ENCODE peak calls at places on chromosomes 7 and 10, in seven cellular contexts. J is OCI-LY7, U is psoas muscle, W is SK-N-SH, A is MM.1S, Q is body of pancreas, O is lower lobe of right lung. L is an unnamed sample.

GRCh38 chr7:129530881-129531391 is 28.6 kb downstream of the SMKR1 start:
- DNase-seq in U (no peak), A (no peak), J (no peak), O (no peak), Q (no peak), W (no peak), L (peak; percentile 93)

GRCh38 chr10:58981846-58982245 is 194.6 kb upstream of the PHYHIPL start:
- DNase-seq in J (no peak), A (no peak), W (no peak), O (no peak), Q (no peak), U (no peak), L (no peak)

GRCh38 chr7:46003161-46003560 is 82.1 kb upstream of the IGFBP3 start:
- DNase-seq in A (no peak), J (no peak), Q (no peak), W (no peak), O (no peak), U (no peak), L (no peak)

GRCh38 chr10:109866995-109867635 is 56.2 kb downstream of the XPNPEP1 start:
- DNase-seq in Q (no peak), J (no peak), O (no peak), A (no peak), W (no peak), U (no peak), L (no peak)

GRCh38 chr7:85074992-85075391 is 111.9 kb downstream of the SEMA3D start:
- DNase-seq in W (no peak), O (no peak), U (no peak), A (no peak), Q (no peak), J (no peak), L (no peak)

GRCh38 chr10:101848408-101848807 is 4.8 kb upstream of the KCNIP2 start:
- DNase-seq in A (no peak), J (no peak), W (no peak), O (peak; percentile 34), Q (no peak), U (no peak), L (no peak)

GRCh38 chr10:113891476-113891875 is 37.0 kb downstream of the NHLRC2 start:
- DNase-seq in A (no peak), O (no peak), U (no peak), J (no peak), Q (no peak), W (no peak), L (no peak)

GRCh38 chr10:11469575-11470391 is 141.7 kb downstream of the USP6NL start:
- DNase-seq in O (no peak), J (no peak), Q (no peak), U (no peak), A (no peak), W (no peak), L (no peak)

GRCh38 chr7:3095046-3095445 is 51.4 kb upstream of the CARD11 start:
- DNase-seq in Q (no peak), A (no peak), O (peak; percentile 71), J (peak; percentile 46), W (no peak), U (no peak), L (no peak)

GRCh38 chr10:24617771-24618396 is 105.8 kb downstream of the ARHGAP21 start:
- DNase-seq in A (peak; percentile 48), W (peak; percentile 14), J (peak; percentile 47), O (peak; percentile 58), Q (peak; percentile 63), U (peak; percentile 66), L (peak; percentile 27)

GRCh38 chr10:110979611-110980010 is 60.2 kb downstream of the SHOC2 start:
- DNase-seq in W (no peak), A (no peak), Q (no peak), O (no peak), J (no peak), U (no peak), L (no peak)

GRCh38 chr10:118994321-118994720 is 35.2 kb upstream of the NANOS1 start:
- DNase-seq in J (no peak), U (no peak), A (no peak), Q (no peak), W (no peak), O (no peak), L (no peak)

GRCh38 chr10:103852856-103853255 is 2.5 kb downstream of the SH3PXD2A start:
- DNase-seq in W (no peak), Q (no peak), U (peak; percentile 23), J (no peak), O (no peak), A (no peak), L (no peak)

GRCh38 chr7:31084226-31084625 is 32.1 kb downstream of the ADCYAP1R1 start:
- DNase-seq in A (no peak), W (no peak), U (no peak), O (peak; percentile 17), Q (no peak), J (no peak), L (no peak)

GRCh38 chr10:78510566-78511323 is 477.1 kb downstream of the RPS24 start:
- DNase-seq in Q (no peak), O (peak; percentile 54), U (no peak), J (no peak), W (no peak), A (no peak), L (no peak)

GRCh38 chr10:116891208-116891607 is 41.9 kb downstream of the ENO4 start:
- DNase-seq in J (no peak), W (peak; percentile 74), U (no peak), Q (no peak), A (no peak), O (no peak), L (no peak)

GRCh38 chr7:11650030-11650429 is 182.0 kb downstream of the THSD7A start:
- DNase-seq in W (no peak), J (no peak), O (no peak), Q (no peak), A (no peak), U (no peak), L (peak; percentile 4)

GRCh38 chr7:91801331-91801983 is 79.0 kb downstream of the MTERF1 start:
- DNase-seq in O (no peak), J (no peak), Q (no peak), W (no peak), A (no peak), U (no peak), L (no peak)

GRCh38 chr10:100654835-100655759 is 90.3 kb upstream of the PAX2 start:
- DNase-seq in J (no peak), U (no peak), W (peak; percentile 74), A (no peak), Q (no peak), O (no peak), L (no peak)

GRCh38 chr7:23065974-23066373 is 39.6 kb upstream of the KLHL7 start:
- DNase-seq in O (no peak), W (no peak), Q (no peak), U (no peak), A (no peak), J (no peak), L (peak; percentile 56)

GRCh38 chr7:77327067-77327931 is 88.8 kb downstream of the GSAP start:
- DNase-seq in O (peak; percentile 71), J (no peak), Q (no peak), U (peak; percentile 35), A (peak; percentile 49), W (peak; percentile 70), L (peak; percentile 73)

GRCh38 chr7:133984023-133984422 is 143.1 kb upstream of the LRGUK start:
- DNase-seq in U (no peak), Q (no peak), O (no peak), J (no peak), A (no peak), W (peak; percentile 72), L (peak; percentile 14)

GRCh38 chr10:69051710-69052487 is 36.0 kb upstream of the SRGN start:
- DNase-seq in A (no peak), U (no peak), J (no peak), O (peak; percentile 46), Q (no peak), W (no peak), L (no peak)

DNA sequence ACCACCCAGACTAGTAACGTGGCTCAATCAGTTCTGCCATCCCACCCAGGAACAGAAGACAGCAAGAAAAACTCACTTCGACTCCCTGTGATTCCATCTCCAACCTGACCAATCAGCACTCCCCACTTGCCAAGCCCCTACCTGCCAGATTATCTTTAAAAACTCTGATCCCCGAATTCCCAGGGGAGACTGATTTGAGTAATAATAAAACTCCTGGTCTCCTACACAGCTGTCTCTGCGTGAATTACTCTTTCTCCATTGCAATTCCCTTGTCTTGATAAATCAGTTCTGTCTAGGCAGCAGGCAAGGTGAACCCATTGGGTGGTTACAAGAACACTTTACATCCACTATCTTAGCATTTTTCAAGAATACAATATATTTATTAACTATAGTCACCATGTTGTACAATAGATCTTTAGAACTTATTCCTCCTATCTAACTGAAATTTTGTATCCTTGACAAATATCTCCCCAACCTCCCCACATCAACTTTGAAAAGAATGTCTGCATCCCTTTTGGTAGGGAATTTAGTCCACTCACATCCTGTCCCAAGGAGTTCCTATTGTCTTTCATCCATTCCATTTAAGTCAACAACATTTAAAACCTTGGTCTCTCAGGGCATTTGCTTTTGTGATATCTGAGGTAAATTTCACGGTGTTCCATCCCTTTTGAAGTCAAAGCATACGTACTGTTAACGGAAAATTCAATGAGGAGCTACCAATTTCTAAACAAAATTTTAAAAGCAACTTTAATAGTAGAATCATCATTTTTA is 163.7 kb downstream of the MACC1 start:
- DNase-seq in A (no peak), J (no peak), U (no peak), Q (no peak), O (no peak), W (no peak), L (no peak)
- H3K27ac ChIP-seq in A (no peak overlapping the region), J (no peak overlapping the region), U (no peak overlapping the region), Q (no peak overlapping the region), O (no peak overlapping the region), W (no peak overlapping the region), L (no peak overlapping the region)

DNA sequence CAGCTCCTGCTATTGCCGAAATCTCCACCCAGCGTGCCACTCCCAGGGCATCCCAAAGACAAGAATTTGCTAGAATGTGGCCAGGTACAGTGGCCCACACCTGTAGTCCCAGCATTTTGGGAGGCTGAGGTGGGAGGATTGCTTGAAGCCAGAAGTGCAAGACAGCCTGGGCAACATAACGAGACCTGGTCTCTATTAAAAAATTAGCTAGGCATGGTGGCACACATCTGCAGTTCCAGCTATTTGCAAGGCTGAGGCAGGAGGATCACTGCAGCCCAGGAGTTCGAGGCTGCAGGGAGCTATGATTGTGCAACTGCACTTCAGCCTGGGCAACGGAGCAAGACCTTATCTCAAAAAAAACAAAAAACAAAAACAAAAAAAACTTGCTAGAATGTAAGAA is 73.3 kb upstream of the LYZL2 start:
- DNase-seq in J (peak; percentile 44), W (no peak), U (no peak), A (no peak), Q (no peak), O (no peak), L (no peak)
- H3K4me1 ChIP-seq in J (peaks cover 92% of the 10 kb centered on the region), W (peaks cover 6% of the 10 kb centered on the region), U (no peaks in the 10 kb centered on the region), A (peaks cover 41% of the 10 kb centered on the region), Q (peaks cover 6% of the 10 kb centered on the region), O (no peaks in the 10 kb centered on the region), L (no peaks in the 10 kb centered on the region)

GRCh38 chr7:117616694-117617093 is 136.9 kb downstream of the CFTR start:
- DNase-seq in W (no peak), O (no peak), U (no peak), J (no peak), Q (no peak), A (no peak), L (no peak)
- TF ChIP-seq CTCF in W (no peak), O (no peak), U (no peak), J (no peak), Q (no peak), A (no peak), L (no peak)

DNA sequence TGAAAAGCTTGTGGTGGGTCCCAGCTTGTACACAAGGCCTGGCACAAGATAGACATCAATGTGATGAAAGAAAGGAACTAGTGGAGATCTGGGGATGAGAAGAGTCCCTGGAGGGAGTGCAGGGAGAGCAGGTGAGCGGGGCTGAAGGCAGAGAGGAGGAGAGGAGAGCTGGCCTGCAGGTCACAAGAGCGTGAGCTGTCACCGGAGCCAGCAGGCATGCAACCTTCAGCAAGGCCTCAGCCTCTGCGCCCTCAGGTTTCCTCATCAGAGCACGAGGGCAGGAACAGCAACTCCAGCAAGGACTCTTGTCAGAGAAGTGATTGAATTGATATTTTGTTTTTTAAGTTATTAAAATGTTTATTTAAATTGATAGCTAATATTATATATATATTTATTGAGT is 188.6 kb downstream of the CXCL12 start:
- DNase-seq in O (no peak), W (no peak), Q (no peak), J (no peak), A (no peak), U (no peak), L (no peak)
- H3K27ac ChIP-seq in O (no peak overlapping the region), W (no peak overlapping the region), Q (no peak overlapping the region), J (no peak overlapping the region), A (no peak overlapping the region), U (no peak overlapping the region), L (no peak overlapping the region)

L was measured in foreskin keratinocyte.